ENCODE peak calls at places on chromosomes 1 and 21, in four cellular contexts. X is fibroblast of mammary gland, V is WERI-Rb-1, K is cardiac muscle cell. O is an unnamed sample.

GRCh38 chr1:211305044-211305443 is 21.6 kb upstream of the TRAF5 start:
- DNase-seq in K (no peak), V (no peak), X (peak), O (no peak)

GRCh38 chr1:66266756-66267155 is 267.2 kb upstream of the SGIP1 start:
- DNase-seq in K (no peak), X (no peak), V (no peak), O (peak)

GRCh38 chr1:183281039-183281438 is 95.0 kb downstream of the LAMC2 start:
- DNase-seq in V (no peak), K (no peak), X (peak), O (peak)

GRCh38 chr1:98702976-98703375 is 41.5 kb downstream of the SNX7 start:
- DNase-seq in K (no peak), X (peak), V (no peak), O (peak)

GRCh38 chr1:82994866-82995370 is 1004.0 kb downstream of the TTLL7 start:
- DNase-seq in K (no peak), X (peak), V (no peak), O (no peak)

GRCh38 chr1:214386747-214387146 is 105.8 kb downstream of the SMYD2 start:
- DNase-seq in X (peak), V (no peak), K (no peak), O (peak)

GRCh38 chr1:40435471-40435870 is 14.8 kb upstream of the ZFP69B start:
- DNase-seq in V (no peak), X (peak), K (no peak), O (no peak)

GRCh38 chr21:19461481-19462205 is 1058.1 kb upstream of the TMPRSS15 start:
- DNase-seq in K (no peak), V (no peak), X (no peak), O (no peak)

GRCh38 chr1:32539584-32540571 is 651 bp downstream of the ZBTB8A start:
- DNase-seq in X (peak), V (peak), K (peak), O (peak)

GRCh38 chr1:97192872-97193572 is 471.4 kb downstream of the PTBP2 start:
- DNase-seq in X (peak), V (no peak), K (no peak), O (peak)

GRCh38 chr1:220089650-220090556 is at the start of gene BPNT1:
- DNase-seq in X (peak), K (peak), V (peak), O (peak)

GRCh38 chr1:1776672-1777393 is 1.4 kb downstream of the NADK start:
- DNase-seq in X (no peak), V (no peak), K (peak), O (no peak)

GRCh38 chr1:111516008-111516535 is 12.6 kb upstream of the ADORA3 start:
- DNase-seq in V (no peak), K (no peak), X (peak), O (peak)

GRCh38 chr1:156749429-156750118 is 1.9 kb downstream of the HDGF start:
- DNase-seq in X (no peak), V (no peak), K (no peak), O (no peak)

GRCh38 chr1:32791881-32792280 is 25.3 kb downstream of the YARS1 start:
- DNase-seq in K (no peak), X (peak), V (no peak), O (no peak)

GRCh38 chr1:39488801-39489566 is 2.5 kb upstream of the BMP8A start:
- DNase-seq in V (no peak), X (no peak), K (no peak), O (peak)

GRCh38 chr1:163528710-163529348 is 207.1 kb downstream of the NUF2 start:
- DNase-seq in X (peak), V (peak), K (peak), O (peak)

GRCh38 chr1:72745413-72745812 is 463.1 kb upstream of the NEGR1 start:
- DNase-seq in K (no peak), V (no peak), X (no peak), O (no peak)

GRCh38 chr1:47460456-47460855 is 22.6 kb downstream of the FOXD2 start:
- DNase-seq in X (no peak), K (no peak), V (no peak), O (no peak)

GRCh38 chr1:212699104-212699838 is 369 bp downstream of the BATF3 start:
- DNase-seq in X (peak), K (peak), V (peak), O (peak)

GRCh38 chr1:175599212-175599681 is 144.1 kb downstream of the TNR start:
- DNase-seq in V (no peak), X (no peak), K (peak), O (no peak)

GRCh38 chr1:84709175-84709574 is 18.9 kb upstream of the SSX2IP start:
- DNase-seq in K (no peak), X (no peak), V (no peak), O (no peak)

GRCh38 chr1:40133122-40133665 is 28.0 kb upstream of the RLF start:
- DNase-seq in X (no peak), V (no peak), K (no peak), O (peak)

GRCh38 chr21:46452719-46453118 is 6.0 kb upstream of the DIP2A start:
- DNase-seq in K (no peak), X (no peak), V (no peak), O (no peak)

GRCh38 chr1:20654104-20654690 is 7.0 kb downstream of the DDOST start:
- DNase-seq in V (no peak), X (peak), K (no peak), O (no peak)

GRCh38 chr1:65323246-65323645 is 13.9 kb downstream of the DNAJC6 start:
- DNase-seq in K (no peak), V (no peak), X (no peak), O (no peak)

GRCh38 chr1:119475866-119476439 is 31.1 kb upstream of the HSD3B1 start:
- DNase-seq in V (peak), K (peak), X (peak), O (peak)

GRCh38 chr1:87830579-87830978 is 501.9 kb downstream of the LMO4 start:
- DNase-seq in K (no peak), X (no peak), V (no peak), O (no peak)

GRCh38 chr1:236284291-236284711 is 2.5 kb upstream of the ERO1B start:
- DNase-seq in K (no peak), X (no peak), V (no peak), O (no peak)

GRCh38 chr1:243798726-243799125 is 51.3 kb downstream of the AKT3 start:
- DNase-seq in K (no peak), V (no peak), X (peak), O (peak)

GRCh38 chr1:155277896-155278688 is 829 bp downstream of the HCN3 start:
- DNase-seq in X (peak), K (peak), V (peak), O (peak)

GRCh38 chr1:844472-845026 is 79.2 kb upstream of the SAMD11 start:
- DNase-seq in V (no peak), X (no peak), K (no peak), O (no peak)

GRCh38 chr1:186183970-186184628 is 191.0 kb downstream of the TPR start:
- DNase-seq in V (no peak), X (peak), K (no peak), O (peak)

GRCh38 chr1:228867093-228867950 is 132.0 kb downstream of the RHOU start:
- DNase-seq in K (peak), X (no peak), V (no peak), O (peak)

GRCh38 chr1:165612062-165612461 is 19.0 kb upstream of the MGST3 start:
- DNase-seq in K (no peak), X (no peak), V (no peak), O (no peak)

GRCh38 chr1:35876988-35877387 is 6.0 kb upstream of the AGO1 start:
- DNase-seq in K (peak), V (no peak), X (peak), O (no peak)

GRCh38 chr1:1344672-1345361 is 4.4 kb downstream of the DVL1 start:
- DNase-seq in V (peak), K (peak), X (peak), O (peak)

GRCh38 chr1:153945131-153945794 is 1.3 kb downstream of the DENND4B start:
- DNase-seq in K (peak), V (no peak), X (peak), O (peak)

GRCh38 chr1:40848530-40849189 is 13.5 kb downstream of the CITED4 start:
- DNase-seq in X (peak), V (peak), K (peak), O (peak)

GRCh38 chr1:176745945-176746344 is 283.0 kb downstream of the PAPPA2 start:
- DNase-seq in V (peak), X (peak), K (no peak), O (no peak)
- TF ChIP-seq CTCF in V (peak), X (peak), K (no peak), O (no peak)

GRCh38 chr1:205610036-205610435 is 21.8 kb downstream of the ELK4 start:
- DNase-seq in X (peak), K (no peak), V (no peak), O (peak)
- H3K4me3 ChIP-seq in X (no peak), K (no peak), V (no peak), O (no peak)

DNA sequence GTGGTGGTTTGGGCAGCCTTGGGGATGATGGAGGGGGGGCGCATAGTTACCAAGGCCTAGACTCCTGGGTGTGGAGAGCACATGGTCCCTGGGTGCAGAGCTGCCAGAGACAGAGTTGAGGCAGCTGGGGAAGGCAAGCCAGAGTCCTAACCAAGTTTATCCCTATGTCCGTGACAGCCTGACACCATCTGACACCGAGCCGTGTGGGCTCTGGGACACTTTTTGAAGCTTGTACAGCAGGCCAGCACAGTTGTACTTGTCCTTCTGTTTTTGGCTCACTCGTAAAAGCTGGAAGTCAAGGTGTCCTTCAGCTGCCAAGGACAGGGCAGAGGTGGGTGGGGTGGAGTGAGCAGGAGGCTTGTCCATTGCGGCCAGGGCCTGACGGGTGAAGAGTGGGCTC is 28.5 kb downstream of the SLC26A9 start:
- DNase-seq in K (no peak), X (no peak), V (no peak), O (no peak)
- TF ChIP-seq CTCF in K (no peak), X (no peak), V (no peak), O (no peak)

DNA sequence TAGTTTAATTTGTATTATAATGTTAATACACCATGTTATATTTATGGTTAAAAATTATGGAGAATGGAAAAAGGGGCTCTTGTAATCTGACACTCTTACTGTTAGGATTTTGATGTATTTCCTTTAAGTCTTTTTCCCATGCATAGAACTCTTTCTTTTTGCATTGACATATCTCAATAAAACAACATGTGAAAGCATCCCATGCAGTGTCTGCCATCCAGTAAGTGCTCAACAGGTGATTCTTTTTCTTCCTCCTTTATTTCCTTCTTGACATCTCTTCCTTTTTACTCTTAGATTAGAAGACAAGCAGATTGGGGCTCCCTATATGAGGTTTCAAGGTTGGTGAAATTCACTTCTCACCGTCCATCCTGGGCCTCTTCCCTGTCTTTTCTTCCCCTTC is 2.8 kb downstream of the NEXN start:
- DNase-seq in X (no peak), V (no peak), K (no peak), O (no peak)
- H3K4me3 ChIP-seq in X (no peak), V (no peak), K (peak), O (peak)

GRCh38 chr1:147389532-147390184 is 147.2 kb downstream of the CHD1L start:
- DNase-seq in X (peak), V (peak), K (peak), O (peak)
- TF ChIP-seq CTCF in X (peak), V (peak), K (peak), O (peak)

GRCh38 chr1:167977245-167977644 is 40.4 kb upstream of the MPC2 start:
- DNase-seq in K (no peak), X (no peak), V (no peak), O (no peak)

GRCh38 chr1:167973832-167974231 is 37.0 kb upstream of the MPC2 start:
- DNase-seq in X (no peak), V (no peak), K (no peak), O (peak)

DNA sequence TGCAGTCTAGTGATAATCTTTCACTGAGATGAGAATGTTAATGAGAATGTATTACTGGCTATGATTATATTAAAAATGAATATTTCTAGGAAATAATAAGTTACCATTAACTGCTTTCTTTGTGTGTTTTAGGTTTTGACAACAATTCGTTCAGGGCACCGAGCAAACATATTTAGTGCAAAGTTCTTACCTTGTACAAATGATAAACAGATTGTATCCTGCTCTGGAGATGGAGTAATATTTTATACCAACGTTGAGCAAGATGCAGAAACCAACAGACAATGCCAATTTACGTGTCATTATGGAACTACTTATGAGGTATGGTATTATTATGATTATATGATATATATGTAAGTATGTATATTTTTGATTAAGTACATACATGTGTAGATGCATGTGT is 37.8 kb upstream of the MPC2 start:
- DNase-seq in V (no peak), X (no peak), K (no peak), O (no peak)
- H3K4me3 ChIP-seq in V (no peak), X (no peak), K (no peak), O (no peak)

GRCh38 chr1:26094677-26095383 is 16.8 kb upstream of the PDIK1L start:
- DNase-seq in X (peak), V (peak), K (peak), O (peak)
- TF ChIP-seq CTCF in X (no peak), V (peak), K (peak), O (peak)

DNA sequence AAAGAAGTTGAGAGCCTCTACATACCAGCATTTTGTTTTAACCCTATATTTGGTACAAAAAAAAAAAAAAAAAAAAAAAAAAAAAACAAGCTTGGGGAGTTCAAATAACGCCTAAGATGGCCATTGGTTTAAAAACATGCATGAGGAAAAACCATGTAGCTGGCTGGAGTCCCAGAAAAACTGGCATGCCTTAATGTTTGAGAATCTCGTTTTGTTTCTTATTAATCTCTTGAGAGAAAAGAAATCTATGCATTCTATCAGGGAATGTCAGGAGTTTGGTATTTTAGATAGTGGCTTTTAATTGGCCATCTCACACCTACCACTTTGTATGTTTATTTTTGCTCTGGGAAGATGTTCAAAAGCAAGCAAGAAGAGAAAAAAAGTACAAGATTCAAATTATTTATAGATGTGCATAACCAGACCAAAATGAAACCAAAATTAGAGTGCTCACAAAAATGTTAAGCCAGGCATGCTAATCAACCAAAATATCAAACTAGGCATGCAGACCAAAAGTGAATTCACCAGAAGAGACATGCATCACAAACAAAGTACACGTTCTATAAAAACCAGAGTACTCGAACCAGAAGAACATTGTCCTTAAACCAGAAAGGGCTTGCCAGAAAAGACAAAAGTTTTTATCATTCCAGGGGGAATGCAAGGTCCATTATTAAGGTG is 156.6 kb downstream of the AK5 start:
- DNase-seq in V (no peak), K (no peak), X (peak), O (peak)
- H3K4me3 ChIP-seq in V (no peak), K (no peak), X (peak), O (peak)

GRCh38 chr1:9946315-9946714 is 3.0 kb downstream of the NMNAT1 start:
- DNase-seq in X (no peak), K (no peak), V (no peak), O (no peak)

GRCh38 chr1:9942399-9942938 is 722 bp downstream of the LZIC start:
- DNase-seq in X (peak), V (peak), K (peak), O (peak)

GRCh38 chr1:9942939-9943807 is at the start of the genes LZIC and NMNAT1:
- DNase-seq in K (peak), X (peak), V (peak), O (peak)
- TF ChIP-seq CTCF in K (no peak), X (no peak), V (no peak), O (no peak)

GRCh38 chr21:33539612-33540011 is 2.3 kb downstream of the GART start:
- DNase-seq in K (no peak), X (peak), V (no peak), O (no peak)
- H3K4me3 ChIP-seq in K (no peak), X (no peak), V (no peak), O (no peak)